ENCODE peak calls at places on chromosomes 4 and X, in four cellular contexts. I, B, M and J are unnamed samples.

GRCh38 chr4:182449186-182449880 is 206.1 kb downstream of the TENM3 start:
- DNase-seq in B (peak), M (no peak), I (no peak), J (no peak)

GRCh38 chr4:40721730-40722171 is 28.0 kb upstream of the NSUN7 start:
- DNase-seq in B (no peak), M (no peak), I (no peak), J (no peak)

GRCh38 chrX:107571296-107571998 is 56.9 kb upstream of the PRPS1 start:
- DNase-seq in B (peak), M (no peak), I (no peak), J (no peak)

GRCh38 chr4:55435136-55435535 is 39.4 kb downstream of the TMEM165 start:
- DNase-seq in M (peak), I (no peak), B (no peak), J (no peak)

GRCh38 chrX:44105228-44105913 is 132.2 kb upstream of the NDP start:
- DNase-seq in B (no peak), M (no peak), I (no peak), J (no peak)

GRCh38 chrX:123361371-123361770 is 177.3 kb downstream of the GRIA3 start:
- DNase-seq in M (no peak), I (no peak), B (no peak), J (no peak)

GRCh38 chr4:111689731-111690130 is 455.5 kb upstream of the FAM241A start:
- DNase-seq in I (no peak), B (no peak), M (no peak), J (no peak)

GRCh38 chrX:23737413-23737812 is 5.7 kb downstream of the ACOT9 start:
- DNase-seq in M (no peak), B (no peak), I (no peak), J (no peak)

GRCh38 chrX:26649534-26649933 is 433.6 kb downstream of the MAGEB5 start:
- DNase-seq in I (no peak), M (no peak), B (peak), J (no peak)

GRCh38 chrX:45799576-45799975 is 598.9 kb upstream of the DIPK2B start:
- DNase-seq in M (no peak), B (no peak), I (no peak), J (no peak)

GRCh38 chr4:175378372-175378771 is 433.7 kb downstream of the GPM6A start:
- DNase-seq in M (no peak), I (no peak), B (no peak), J (no peak)